ENCODE peak calls at places on chromosomes 4 and X, in nine cellular contexts. J is BE2C, R is skeletal muscle cell, Z is fibroblast of the aortic adventitia, X is ovary, M is OCI-LY7, Y is lower lobe of right lung, L is HL-60, C is tibial nerve. U is an unnamed sample.

GRCh38 chr4:14167876-14168510 is 540.5 kb upstream of the BOD1L1 start:
- DNase-seq in C (no peak), M (no peak), L (no peak), Z (peak), J (no peak), X (no peak), R (no peak), Y (no peak), U (no peak)

GRCh38 chrX:107712231-107713204 is 63.1 kb downstream of the TSC22D3 start:
- DNase-seq in J (no peak), Z (peak), X (no peak), L (no peak), C (peak), M (no peak), R (peak), Y (no peak), U (no peak)

GRCh38 chrX:153226344-153227190 is 47.5 kb downstream of the MAGEA1 start:
- DNase-seq in R (peak), J (peak), L (no peak), M (no peak), Z (peak), Y (peak), X (peak), C (peak), U (peak)

GRCh38 chr4:84632092-84632491 is 49.2 kb downstream of the CDS1 start:
- DNase-seq in L (no peak), Z (peak), Y (no peak), C (no peak), X (no peak), R (peak), M (no peak), J (no peak), U (no peak)

GRCh38 chrX:17860811-17861495 is at the start of gene RAI2:
- DNase-seq in J (peak), Y (peak), M (no peak), Z (no peak), L (no peak), C (peak), R (no peak), X (peak), U (peak)

GRCh38 chr4:64581422-64581821 is 172.2 kb upstream of the TECRL start:
- DNase-seq in J (no peak), Y (no peak), L (no peak), M (no peak), R (peak), Z (peak), C (no peak), X (no peak), U (no peak)

GRCh38 chr4:140355288-140355687 is 18.2 kb upstream of the SCOC start:
- DNase-seq in M (no peak), X (no peak), Z (no peak), Y (no peak), L (no peak), R (no peak), J (no peak), C (no peak), U (no peak)

GRCh38 chr4:183905593-183906485 is 732 bp downstream of the STOX2 start:
- DNase-seq in C (peak), R (no peak), L (no peak), J (peak), Z (peak), X (peak), M (no peak), Y (peak), U (peak)

GRCh38 chr4:107392951-107393350 is 327.1 kb downstream of the PAPSS1 start:
- DNase-seq in Z (no peak), Y (no peak), R (peak), J (peak), X (no peak), L (no peak), C (peak), M (no peak), U (no peak)

GRCh38 chr4:63526251-63526650 is 883.0 kb downstream of the TECRL start:
- DNase-seq in J (no peak), M (no peak), L (no peak), Y (no peak), Z (no peak), R (no peak), C (no peak), X (no peak), U (no peak)

GRCh38 chrX:108160309-108160708 is 68.7 kb downstream of the ATG4A start:
- DNase-seq in Z (no peak), R (no peak), L (no peak), C (no peak), M (no peak), X (no peak), Y (no peak), J (no peak), U (no peak)

GRCh38 chr4:82704156-82704555 is 94.4 kb downstream of the SCD5 start:
- DNase-seq in R (no peak), C (no peak), J (no peak), L (no peak), Z (no peak), Y (no peak), X (no peak), M (no peak), U (no peak)

GRCh38 chr4:84952004-84952403 is 14.5 kb downstream of the WDFY3 start:
- DNase-seq in C (no peak), J (no peak), L (no peak), Y (no peak), M (no peak), X (no peak), Z (peak), R (peak), U (no peak)

GRCh38 chrX:38654302-38654701 is 93.0 kb downstream of the TSPAN7 start:
- DNase-seq in L (no peak), M (peak), J (peak), C (peak), R (no peak), X (no peak), Y (no peak), Z (peak), U (peak)

GRCh38 chr4:157804986-157805385 is 367.8 kb downstream of the GASK1B start:
- DNase-seq in J (peak), Y (no peak), R (no peak), L (no peak), Z (no peak), M (no peak), X (no peak), C (no peak), U (no peak)

GRCh38 chr4:80036949-80037348 is 36.1 kb downstream of the ANTXR2 start:
- DNase-seq in M (no peak), Y (no peak), Z (peak), C (no peak), J (no peak), L (no peak), R (peak), X (no peak), U (no peak)

GRCh38 chr4:5772528-5773270 is 61.7 kb downstream of the EVC start:
- DNase-seq in M (no peak), C (no peak), R (no peak), J (no peak), L (no peak), Y (no peak), X (no peak), Z (no peak), U (no peak)

GRCh38 chrX:152897216-152898144 is at the start of gene ZNF185:
- DNase-seq in J (no peak), C (no peak), X (no peak), L (no peak), Y (peak), M (no peak), Z (no peak), R (no peak), U (peak)

GRCh38 chr4:105149771-105150170 is 3.1 kb downstream of the TET2 start:
- DNase-seq in R (no peak), M (no peak), C (no peak), L (no peak), J (no peak), Y (no peak), X (no peak), Z (peak), U (no peak)

GRCh38 chr4:124708517-124709300 is 3.8 kb downstream of the ANKRD50 start:
- DNase-seq in X (no peak), C (no peak), L (no peak), M (no peak), J (no peak), R (peak), Y (no peak), Z (peak), U (no peak)

GRCh38 chr4:53119685-53120084 is 246.2 kb downstream of the SCFD2 start:
- DNase-seq in X (no peak), M (no peak), J (no peak), L (no peak), C (peak), R (peak), Y (no peak), Z (peak), U (peak)

GRCh38 chr4:110970642-110971041 is 347.8 kb upstream of the PITX2 start:
- DNase-seq in X (no peak), M (peak), L (no peak), J (peak), Z (peak), R (no peak), Y (no peak), C (no peak), U (peak)

GRCh38 chr4:158202475-158202874 is 7.8 kb upstream of the TMEM144 start:
- DNase-seq in Y (no peak), X (no peak), M (no peak), R (no peak), Z (no peak), J (no peak), L (no peak), C (no peak), U (no peak)

GRCh38 chr4:106601519-106601918 is 232.9 kb upstream of the GIMD1 start:
- DNase-seq in R (no peak), X (no peak), J (no peak), C (no peak), Y (no peak), Z (peak), L (no peak), M (no peak), U (no peak)

GRCh38 chr4:22672519-22672918 is 20.2 kb upstream of the GBA3 start:
- DNase-seq in Y (no peak), M (no peak), J (no peak), C (no peak), X (no peak), R (no peak), Z (no peak), L (no peak), U (no peak)

DNA sequence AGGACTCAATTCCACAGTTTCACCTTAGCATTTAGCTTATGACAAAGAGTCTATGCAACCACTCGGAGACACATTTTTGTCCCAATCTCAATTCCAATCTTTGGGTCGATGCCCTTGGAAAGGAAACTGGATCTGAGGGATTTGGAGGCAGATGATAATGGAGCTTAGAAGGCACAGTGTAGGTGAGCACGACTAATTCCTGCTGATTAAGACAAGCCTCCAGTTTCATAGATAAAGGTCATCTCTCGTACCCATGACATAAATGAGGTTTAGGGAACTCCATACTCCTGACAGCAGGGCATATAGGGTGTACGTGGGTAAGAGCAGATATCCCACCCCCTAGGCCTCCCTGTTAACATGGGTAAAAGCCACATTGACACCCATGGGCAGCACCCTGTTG is 24.4 kb upstream of the ZNF718 start:
- DNase-seq in C (no peak), R (no peak), M (no peak), L (no peak), J (no peak), X (no peak), Z (peak), Y (no peak), U (no peak)
- H3K4me3 ChIP-seq in C (no peak), R (no peak), M (no peak), L (no peak), J (no peak), X (no peak), Z (no peak), Y (no peak), U (no peak)

GRCh38 chr4:128454281-128455075 is 166.9 kb upstream of the PGRMC2 start:
- DNase-seq in C (peak), X (peak), Z (peak), J (peak), L (peak), M (peak), R (peak), Y (peak), U (peak)
- H3K4me3 ChIP-seq in C (no peak), X (no peak), Z (peak), J (peak), L (no peak), M (no peak), R (peak), Y (no peak), U (no peak)

GRCh38 chrX:129981207-129981553 is 1.3 kb upstream of the BCORL1 start:
- DNase-seq in Z (no peak), R (no peak), J (no peak), M (no peak), Y (no peak), X (no peak), L (no peak), C (peak), U (no peak)

GRCh38 chrX:129981752-129982299 is 609 bp upstream of the BCORL1 start:
- DNase-seq in Y (no peak), X (peak), Z (no peak), R (no peak), L (no peak), C (no peak), J (no peak), M (no peak), U (no peak)

GRCh38 chrX:129980540-129981206 is 1.8 kb upstream of the BCORL1 start:
- DNase-seq in M (no peak), L (no peak), R (no peak), Z (no peak), J (peak), Y (peak), X (peak), C (peak), U (peak)

GRCh38 chrX:129979207-129979920 is 3.1 kb upstream of the BCORL1 start:
- DNase-seq in R (no peak), L (no peak), X (peak), Z (no peak), C (no peak), Y (no peak), M (no peak), J (no peak), U (no peak)

GRCh38 chrX:129980043-129980442 is 2.4 kb upstream of the BCORL1 start:
- DNase-seq in Z (no peak), C (peak), L (peak), Y (peak), M (no peak), J (no peak), X (peak), R (no peak), U (peak)
- H3K4me3 ChIP-seq in Z (peak), C (peak), L (no peak), Y (no peak), M (no peak), J (no peak), X (peak), R (peak), U (no peak)

GRCh38 chr4:125991398-125991797 is 676.6 kb downstream of the FAT4 start:
- DNase-seq in R (no peak), Y (no peak), J (no peak), X (no peak), Z (no peak), M (no peak), C (no peak), L (no peak), U (no peak)

GRCh38 chr4:125983168-125983567 is 668.4 kb downstream of the FAT4 start:
- DNase-seq in C (no peak), L (no peak), Y (no peak), X (no peak), J (no peak), M (no peak), Z (no peak), R (no peak), U (no peak)

GRCh38 chr4:125986307-125986706 is 671.6 kb downstream of the FAT4 start:
- DNase-seq in L (no peak), J (no peak), Z (no peak), R (no peak), M (no peak), X (no peak), Y (no peak), C (no peak), U (no peak)

GRCh38 chr4:125988464-125988863 is 673.7 kb downstream of the FAT4 start:
- DNase-seq in Y (no peak), C (no peak), X (no peak), R (no peak), J (no peak), L (no peak), M (no peak), Z (no peak), U (no peak)

DNA sequence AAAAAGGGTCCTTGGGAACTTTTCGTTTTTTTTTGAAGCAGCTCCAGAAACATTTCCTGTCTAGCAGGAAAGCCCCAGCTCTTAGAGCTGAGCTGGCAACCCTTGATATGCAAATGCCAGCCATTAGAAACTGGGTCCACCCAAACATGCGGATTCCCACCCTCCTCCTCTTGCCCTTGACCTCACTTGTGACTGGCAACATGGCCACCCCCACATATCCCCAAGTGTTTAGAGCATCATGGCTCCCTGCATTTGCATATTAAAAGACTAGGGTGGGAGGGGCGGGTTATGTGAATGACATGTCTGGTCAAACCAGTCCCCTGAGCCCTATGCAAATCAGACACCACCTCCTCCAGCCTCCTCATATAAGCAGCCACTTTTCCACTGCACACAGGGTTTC is 671.1 kb downstream of the FAT4 start:
- DNase-seq in C (no peak), L (no peak), J (peak), R (no peak), M (no peak), Y (no peak), X (no peak), Z (no peak), U (peak)
- H3K4me3 ChIP-seq in C (no peak), L (no peak), J (no peak), R (no peak), M (no peak), Y (no peak), X (no peak), Z (no peak), U (no peak)

GRCh38 chr4:9781343-9782135 is at the start of gene DRD5:
- DNase-seq in Y (no peak), L (no peak), C (no peak), M (no peak), R (no peak), J (no peak), X (no peak), Z (no peak), U (no peak)

GRCh38 chr4:9785926-9786325 is 4.5 kb downstream of the DRD5 start:
- DNase-seq in C (no peak), L (no peak), Y (no peak), Z (no peak), M (no peak), J (no peak), R (no peak), X (no peak), U (no peak)

DNA sequence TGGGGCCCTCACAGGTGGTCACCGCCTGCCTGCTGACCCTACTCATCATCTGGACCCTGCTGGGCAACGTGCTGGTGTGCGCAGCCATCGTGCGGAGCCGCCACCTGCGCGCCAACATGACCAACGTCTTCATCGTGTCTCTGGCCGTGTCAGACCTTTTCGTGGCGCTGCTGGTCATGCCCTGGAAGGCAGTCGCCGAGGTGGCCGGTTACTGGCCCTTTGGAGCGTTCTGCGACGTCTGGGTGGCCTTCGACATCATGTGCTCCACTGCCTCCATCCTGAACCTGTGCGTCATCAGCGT is 652 bp downstream of the DRD5 start:
- DNase-seq in X (no peak), C (no peak), Z (no peak), L (no peak), M (no peak), Y (no peak), J (no peak), R (no peak), U (no peak)
- H3K4me3 ChIP-seq in X (no peak), C (no peak), Z (no peak), L (no peak), M (no peak), Y (no peak), J (no peak), R (no peak), U (no peak)

DNA sequence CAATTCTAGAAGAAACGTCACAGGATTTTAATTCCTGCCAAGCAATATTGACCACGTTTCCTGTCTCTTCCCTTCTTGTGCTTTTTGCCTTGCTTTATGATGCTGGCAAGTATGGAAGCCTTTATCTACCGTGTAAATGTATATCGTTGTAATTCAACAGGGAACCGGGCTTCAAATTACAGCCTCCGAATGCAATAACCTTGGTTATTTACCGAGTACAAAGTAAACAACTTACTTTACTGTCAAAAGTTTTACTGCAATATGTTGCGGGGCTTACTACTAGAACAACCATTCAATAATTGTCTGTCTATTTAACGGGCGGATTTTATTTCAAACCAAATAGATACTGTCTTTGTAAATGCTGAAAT is 73.0 kb downstream of the PALLD start:
- DNase-seq in Y (no peak), J (no peak), C (no peak), L (no peak), M (no peak), R (no peak), X (no peak), Z (no peak), U (no peak)
- H3K4me3 ChIP-seq in Y (no peak), J (no peak), C (peak), L (no peak), M (no peak), R (no peak), X (no peak), Z (no peak), U (no peak)

GRCh38 chr4:11691236-11691635 is 262.5 kb upstream of the HS3ST1 start:
- DNase-seq in C (no peak), X (no peak), J (no peak), Z (no peak), Y (no peak), M (no peak), L (no peak), R (no peak), U (no peak)
- H3K4me3 ChIP-seq in C (no peak), X (no peak), J (no peak), Z (no peak), Y (no peak), M (no peak), L (no peak), R (no peak), U (no peak)

GRCh38 chr4:73185903-73186302 is 72.7 kb downstream of the ANKRD17 start:
- DNase-seq in Y (no peak), M (no peak), J (no peak), Z (no peak), X (no peak), C (no peak), L (no peak), R (no peak), U (no peak)

GRCh38 chr4:73193155-73193554 is 65.4 kb downstream of the ANKRD17 start:
- DNase-seq in M (peak), L (no peak), Y (no peak), Z (no peak), X (no peak), C (no peak), R (no peak), J (no peak), U (no peak)

GRCh38 chr4:73189274-73189810 is 69.3 kb downstream of the ANKRD17 start:
- DNase-seq in J (no peak), L (no peak), C (no peak), R (no peak), Y (no peak), X (no peak), Z (no peak), M (no peak), U (no peak)

GRCh38 chr4:73187325-73187724 is 71.3 kb downstream of the ANKRD17 start:
- DNase-seq in L (no peak), Y (no peak), Z (peak), M (peak), J (no peak), X (no peak), R (peak), C (no peak), U (no peak)
- H3K4me3 ChIP-seq in L (no peak), Y (no peak), Z (no peak), M (no peak), J (no peak), X (no peak), R (no peak), C (no peak), U (no peak)

DNA sequence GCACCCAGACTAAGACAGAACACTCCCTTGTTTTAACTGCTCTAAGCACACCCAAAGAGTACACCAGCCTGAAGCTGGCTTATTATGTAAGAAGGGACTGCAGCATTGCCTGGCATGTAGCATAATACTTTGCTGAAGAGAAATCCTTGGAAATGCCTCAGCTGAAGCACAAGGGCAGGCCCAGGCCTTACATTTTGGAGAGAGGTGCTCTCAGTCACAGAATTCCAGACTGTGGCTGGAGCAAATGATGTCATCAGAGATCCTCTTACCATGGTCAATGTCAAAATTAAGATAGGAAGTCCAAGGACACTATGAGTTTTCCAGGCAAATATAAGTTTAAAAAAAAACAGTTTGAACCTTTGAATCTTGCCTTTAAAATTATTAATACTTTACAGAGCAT is 14.8 kb downstream of the ARHGEF6 start:
- DNase-seq in R (no peak), C (no peak), L (no peak), J (no peak), Y (no peak), M (no peak), Z (no peak), X (no peak), U (no peak)
- H3K4me3 ChIP-seq in R (peak), C (no peak), L (no peak), J (no peak), Y (peak), M (no peak), Z (no peak), X (no peak), U (no peak)